ENCODE peak calls at places on chromosomes 3 and 15, in six cellular contexts. A, O, T, P, Q and X are unnamed samples.

GRCh38 chr15:78225783-78226541 is 8.4 kb downstream of the ACSBG1 start:
- DNase-seq in P (no peak), T (no peak), O (no peak), A (no peak), Q (no peak), X (no peak)

GRCh38 chr15:59349715-59350420 is 22.8 kb downstream of the MYO1E start:
- DNase-seq in O (peak), Q (peak), P (peak), A (peak), T (no peak), X (no peak)

GRCh38 chr3:82133070-82133606 is 371.7 kb upstream of the GBE1 start:
- DNase-seq in O (peak), P (peak), T (peak), A (peak), Q (peak), X (peak)

GRCh38 chr15:48717458-48717857 is 71.9 kb upstream of the FBN1 start:
- DNase-seq in P (no peak), T (no peak), Q (no peak), O (no peak), A (no peak), X (no peak)

GRCh38 chr3:114669614-114670013 is 375.8 kb downstream of the TIGIT start:
- DNase-seq in P (no peak), Q (no peak), O (no peak), T (no peak), A (no peak), X (no peak)

GRCh38 chr15:45498701-45499100 is 23.9 kb downstream of the SLC30A4 start:
- DNase-seq in T (no peak), Q (no peak), O (no peak), A (no peak), P (no peak), X (no peak)

GRCh38 chr3:12809001-12809400 is 12.5 kb downstream of the CAND2 start:
- DNase-seq in P (no peak), O (no peak), A (no peak), Q (no peak), T (no peak), X (no peak)

GRCh38 chr15:60591491-60592385 is 112.8 kb upstream of the ICE2 start:
- DNase-seq in P (peak), Q (no peak), A (no peak), O (no peak), T (no peak), X (no peak)

GRCh38 chr3:45313743-45314403 is 74.5 kb upstream of the LARS2 start:
- DNase-seq in T (no peak), Q (no peak), A (no peak), O (no peak), P (no peak), X (no peak)

GRCh38 chr15:80640546-80641121 is 54.5 kb upstream of the ABHD17C start:
- DNase-seq in A (no peak), T (no peak), P (no peak), Q (no peak), O (no peak), X (no peak)

GRCh38 chr3:15794303-15794771 is 3.4 kb downstream of the ANKRD28 start:
- DNase-seq in P (no peak), A (no peak), O (no peak), T (no peak), Q (no peak), X (no peak)

DNA sequence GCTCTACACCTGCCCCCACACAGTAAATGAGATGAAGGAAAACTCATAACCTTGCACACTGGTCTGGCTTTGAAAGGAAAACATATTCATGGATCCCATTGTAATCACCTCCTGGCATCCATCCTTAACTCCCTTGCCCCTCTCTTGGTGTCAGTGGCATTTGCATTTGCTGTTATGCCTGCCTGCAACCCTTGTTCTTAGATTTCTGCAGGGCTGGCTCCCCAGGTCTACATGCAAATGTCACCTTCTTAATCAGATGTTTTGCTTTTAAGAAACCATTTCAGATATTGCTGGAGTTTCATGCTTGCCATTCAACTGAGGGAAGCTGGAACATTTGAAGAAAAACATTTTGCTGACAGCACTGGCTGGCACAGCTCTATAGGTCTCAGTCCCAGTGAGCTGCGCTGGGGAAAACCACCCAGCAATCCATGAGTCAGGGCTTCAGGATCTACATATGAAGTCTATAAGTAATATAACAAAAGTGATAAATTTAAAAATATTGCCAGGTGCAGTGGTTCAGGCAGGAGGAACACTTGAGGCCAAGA is 19.1 kb downstream of the LRRC2 start:
- DNase-seq in A (no peak), Q (no peak), P (no peak), O (no peak), T (no peak), X (no peak)
- H3K9ac ChIP-seq in A (no peak), Q (no peak), P (no peak), O (no peak), T (no peak), X (no peak)

GRCh38 chr15:41494190-41494921 is 682 bp downstream of the ITPKA start:
- DNase-seq in P (peak), O (peak), Q (no peak), T (no peak), A (peak), X (no peak)

GRCh38 chr15:41495736-41496599 is 2.3 kb downstream of the ITPKA start:
- DNase-seq in O (peak), Q (no peak), A (peak), T (no peak), P (peak), X (no peak)

GRCh38 chr15:41493205-41493901 is at the start of gene ITPKA:
- DNase-seq in T (no peak), O (peak), P (peak), Q (no peak), A (peak), X (no peak)

GRCh38 chr15:41493902-41494189 is 172 bp downstream of the ITPKA start:
- DNase-seq in T (no peak), P (no peak), O (no peak), Q (no peak), A (no peak), X (no peak)

GRCh38 chr15:41494922-41495735 is 1.5 kb downstream of the ITPKA start:
- DNase-seq in A (no peak), Q (no peak), T (no peak), P (no peak), O (no peak), X (no peak)
- TF ChIP-seq YY1 in A (no peak), Q (no peak), T (no peak), P (no peak), O (no peak), X (no peak)

GRCh38 chr15:65384895-65385867 is 7.4 kb upstream of the IGDCC3 start:
- DNase-seq in A (peak), P (peak), O (peak), Q (peak), T (peak), X (peak)
- H3K9ac ChIP-seq in A (peak), P (no peak), O (peak), Q (peak), T (no peak), X (peak)

GRCh38 chr3:52126500-52126899 is 27.7 kb downstream of the POC1A start:
- DNase-seq in P (no peak), O (no peak), T (no peak), Q (no peak), A (no peak), X (no peak)
- TF ChIP-seq YY1 in P (no peak), O (no peak), T (no peak), Q (no peak), A (no peak), X (no peak)

GRCh38 chr3:170529912-170530311 is 56.0 kb downstream of the SLC7A14 start:
- DNase-seq in O (no peak), T (no peak), P (no peak), Q (no peak), A (no peak), X (no peak)
- H3K9ac ChIP-seq in O (no peak), T (no peak), P (no peak), Q (no peak), A (no peak), X (no peak)

GRCh38 chr15:50108446-50108845 is 10.6 kb downstream of the ATP8B4 start:
- DNase-seq in P (no peak), Q (no peak), T (no peak), O (no peak), A (no peak), X (no peak)

GRCh38 chr15:50109086-50109987 is 9.7 kb downstream of the ATP8B4 start:
- DNase-seq in P (no peak), O (no peak), Q (no peak), T (no peak), A (no peak), X (no peak)

GRCh38 chr15:50107591-50108408 is 11.2 kb downstream of the ATP8B4 start:
- DNase-seq in A (no peak), T (no peak), O (no peak), Q (no peak), P (no peak), X (no peak)

GRCh38 chr15:50107157-50107556 is 11.9 kb downstream of the ATP8B4 start:
- DNase-seq in T (no peak), P (no peak), A (no peak), Q (no peak), O (no peak), X (no peak)

DNA sequence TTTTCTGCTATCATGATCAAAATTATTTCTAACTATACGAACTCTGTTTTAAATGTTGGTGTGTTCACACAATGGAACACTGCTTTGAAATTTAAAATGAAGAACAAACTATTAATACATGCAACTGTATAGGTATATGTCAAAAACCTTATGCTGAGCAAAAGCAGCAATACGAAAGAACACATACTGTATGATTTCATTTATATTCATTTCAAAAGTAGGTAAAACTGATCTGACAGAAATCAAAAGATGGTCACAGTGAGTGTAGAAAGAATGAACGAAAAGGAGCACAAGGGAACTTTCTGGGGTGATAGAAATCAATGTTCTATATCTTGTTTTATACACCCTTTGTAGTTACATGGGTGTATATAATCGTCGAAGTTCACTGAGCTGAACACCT is 12.6 kb downstream of the ATP8B4 start:
- DNase-seq in Q (no peak), O (no peak), A (no peak), T (no peak), P (no peak), X (no peak)
- TF ChIP-seq YY1 in Q (no peak), O (no peak), A (no peak), T (no peak), P (no peak), X (no peak)

GRCh38 chr15:39135989-39136388 is 444.9 kb upstream of the THBS1 start:
- DNase-seq in A (no peak), P (no peak), O (no peak), Q (no peak), T (no peak), X (no peak)

GRCh38 chr15:39142500-39142899 is 438.4 kb upstream of the THBS1 start:
- DNase-seq in P (no peak), A (no peak), T (no peak), O (no peak), Q (no peak), X (no peak)

GRCh38 chr15:39139431-39140059 is 441.3 kb upstream of the THBS1 start:
- DNase-seq in T (no peak), Q (no peak), A (no peak), P (no peak), O (no peak), X (no peak)

GRCh38 chr15:39144051-39144450 is 436.8 kb upstream of the THBS1 start:
- DNase-seq in Q (no peak), T (no peak), O (no peak), P (no peak), A (no peak), X (no peak)

DNA sequence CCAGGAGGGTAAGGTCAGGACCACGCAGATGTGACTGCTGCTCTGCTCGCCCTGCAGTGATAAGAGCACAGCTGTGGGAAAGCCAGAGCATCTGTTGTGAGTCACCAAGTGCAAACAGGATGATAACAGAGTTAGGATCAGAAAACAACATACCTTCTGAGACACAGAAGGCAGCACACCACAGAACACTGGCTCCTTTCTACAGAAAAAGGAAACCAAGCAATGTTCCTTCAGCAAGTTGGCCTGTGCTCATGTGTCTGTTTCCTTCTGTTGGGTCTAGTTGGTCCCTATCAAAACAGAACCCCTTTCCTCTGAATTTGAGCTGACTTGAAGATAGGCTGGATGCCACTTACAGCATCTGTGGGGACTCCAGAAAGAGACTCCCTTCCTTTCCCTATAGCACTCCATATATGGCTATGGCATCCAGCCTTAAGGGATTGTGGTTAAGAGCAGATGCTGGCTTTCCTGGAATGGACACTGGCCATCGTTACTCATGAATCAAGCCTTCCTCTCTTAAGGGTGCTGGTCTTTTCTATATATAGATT is 440.7 kb upstream of the THBS1 start:
- DNase-seq in O (peak), P (peak), Q (no peak), T (no peak), A (peak), X (no peak)
- H3K9ac ChIP-seq in O (no peak), P (peak), Q (no peak), T (no peak), A (peak), X (no peak)

DNA sequence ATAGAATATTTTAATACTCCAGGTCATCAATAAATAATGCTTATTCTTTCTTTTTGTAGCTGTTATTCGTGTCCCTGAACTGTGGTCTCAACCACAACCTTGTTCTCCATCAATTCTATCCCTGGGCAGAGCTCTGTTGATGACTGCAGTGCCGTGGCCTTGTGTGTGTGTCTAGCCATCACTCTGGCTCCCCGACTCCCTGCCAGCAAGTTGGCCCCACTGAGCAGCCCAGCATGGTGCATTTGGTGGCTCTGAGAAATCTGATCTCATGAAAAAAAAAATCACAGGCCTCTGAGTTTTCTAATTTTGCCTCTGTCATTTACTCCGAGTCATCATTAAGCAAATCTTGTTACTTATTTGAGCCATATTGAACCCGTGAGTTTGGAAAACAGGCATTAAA is 164.7 kb downstream of the GOLGA6L6 start:
- DNase-seq in O (no peak), T (no peak), Q (no peak), P (no peak), A (no peak), X (no peak)
- TF ChIP-seq YY1 in O (no peak), T (no peak), Q (no peak), P (no peak), A (no peak), X (no peak)

DNA sequence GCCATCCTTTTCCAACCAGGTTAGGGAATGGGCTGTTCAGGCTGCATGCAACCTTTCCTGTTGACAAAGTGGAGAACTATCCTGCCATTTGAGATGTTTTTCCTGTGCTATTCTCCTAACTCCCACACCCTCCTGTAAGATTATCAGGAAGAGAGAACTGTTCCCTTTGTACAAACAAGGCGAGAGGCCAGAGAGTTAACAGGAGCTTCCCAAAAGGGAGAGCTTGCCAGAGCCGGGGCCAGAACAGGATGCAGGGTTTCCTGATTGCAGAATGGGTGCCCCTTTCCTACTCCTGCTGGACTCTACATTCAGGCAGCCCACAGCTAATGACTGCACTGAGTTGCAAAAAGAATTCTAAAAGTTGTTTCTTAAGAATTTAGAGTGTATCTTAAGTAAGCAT is 17.1 kb downstream of the PML start:
- DNase-seq in T (no peak), O (no peak), P (no peak), A (no peak), Q (no peak), X (no peak)
- H3K9ac ChIP-seq in T (no peak), O (no peak), P (no peak), A (no peak), Q (no peak), X (no peak)

GRCh38 chr15:29935296-29936020 is 113.2 kb upstream of the TJP1 start:
- DNase-seq in A (no peak), O (no peak), P (no peak), Q (no peak), T (no peak), X (no peak)
- TF ChIP-seq YY1 in A (no peak), O (no peak), P (no peak), Q (no peak), T (no peak), X (no peak)